ENCODE peak calls at places on chromosomes 4 and X, in four cellular contexts. M is cardiac fibroblast, Q is NCI-H524, O is trophoblast cell. E is an unnamed sample.

GRCh38 chrX:15418041-15418706 is 34.0 kb upstream of the VEGFD start:
- DNase-seq in M (peak), Q (no peak), O (no peak), E (no peak)

GRCh38 chr4:27148211-27148895 is 287.7 kb downstream of the STIM2 start:
- DNase-seq in M (no peak), Q (no peak), O (peak), E (no peak)

GRCh38 chr4:135770505-135770904 is 1568.9 kb upstream of the PABPC4L start:
- DNase-seq in M (no peak), Q (no peak), O (no peak), E (no peak)

GRCh38 chr4:71648923-71649322 is 135.0 kb downstream of the GC start:
- DNase-seq in M (no peak), Q (peak), O (no peak), E (no peak)

GRCh38 chrX:3576886-3577516 is 136.4 kb downstream of the PRKX start:
- DNase-seq in M (peak), Q (peak), O (no peak), E (no peak)

GRCh38 chrX:9542106-9542764 is 77.4 kb downstream of the TBL1X start:
- DNase-seq in M (no peak), Q (no peak), O (peak), E (no peak)

GRCh38 chr4:1475277-1476139 is 69.3 kb upstream of the NKX1-1 start:
- DNase-seq in M (no peak), Q (no peak), O (no peak), E (no peak)

GRCh38 chr4:6885953-6886557 is 23.6 kb upstream of the TBC1D14 start:
- DNase-seq in M (peak), Q (peak), O (no peak), E (peak)

GRCh38 chrX:151384807-151385206 is 12.2 kb upstream of the VMA21 start:
- DNase-seq in M (no peak), Q (no peak), O (no peak), E (no peak)

GRCh38 chrX:109709129-109709631 is 23.9 kb downstream of the ACSL4 start:
- DNase-seq in M (peak), Q (peak), O (no peak), E (no peak)

GRCh38 chr4:181478675-181479074 is 764.5 kb upstream of the TENM3 start:
- DNase-seq in M (no peak), Q (no peak), O (no peak), E (no peak)

GRCh38 chr4:2436301-2436700 is 17.5 kb downstream of the CFAP99 start:
- DNase-seq in M (no peak), Q (peak), O (no peak), E (peak)

GRCh38 chrX:71111851-71112468 is 583 bp upstream of the IL2RG start:
- DNase-seq in M (no peak), Q (no peak), O (no peak), E (no peak)

GRCh38 chr4:151437505-151437904 is 28.5 kb downstream of the FHIP1A start:
- DNase-seq in M (no peak), Q (no peak), O (no peak), E (no peak)

GRCh38 chr4:156515295-156515694 is 456.3 kb downstream of the PDGFC start:
- DNase-seq in M (no peak), Q (no peak), O (no peak), E (no peak)

E was measured in occipital lobe.